ENCODE peak calls at places on chromosomes 13 and 19, in eight cellular contexts. One of them, this sample, is unnamed.

GRCh38 chr13:24187185-24187584 is 26.7 kb downstream of the SPATA13 start:
- DNase-seq in ovary: no peak
- DNase-seq in adrenal gland: peak
- DNase-seq in brain microvascular endothelial cell: peak
- DNase-seq in left lung: no peak
- DNase-seq in thyroid gland: no peak
- DNase-seq in PC-9: no peak
- DNase-seq in GM12878: no peak
- DNase-seq in this sample: no peak

GRCh38 chr19:2428756-2429711 is 1.6 kb upstream of the TIMM13 start:
- DNase-seq in ovary: no peak
- DNase-seq in adrenal gland: no peak
- DNase-seq in brain microvascular endothelial cell: no peak
- DNase-seq in left lung: peak
- DNase-seq in thyroid gland: no peak
- DNase-seq in PC-9: no peak
- DNase-seq in GM12878: no peak
- DNase-seq in this sample: no peak

GRCh38 chr13:50650478-50650877 is 193.0 kb downstream of the DLEU7 start:
- DNase-seq in ovary: no peak
- DNase-seq in adrenal gland: no peak
- DNase-seq in brain microvascular endothelial cell: no peak
- DNase-seq in left lung: no peak
- DNase-seq in thyroid gland: no peak
- DNase-seq in PC-9: no peak
- DNase-seq in GM12878: no peak
- DNase-seq in this sample: no peak

GRCh38 chr13:80374453-80374852 is 33.5 kb upstream of the SPRY2 start:
- DNase-seq in ovary: no peak
- DNase-seq in adrenal gland: no peak
- DNase-seq in brain microvascular endothelial cell: no peak
- DNase-seq in left lung: no peak
- DNase-seq in thyroid gland: no peak
- DNase-seq in PC-9: no peak
- DNase-seq in GM12878: no peak
- DNase-seq in this sample: peak

GRCh38 chr19:12055784-12056183 is 3.0 kb upstream of the ZNF878 start:
- DNase-seq in ovary: no peak
- DNase-seq in adrenal gland: no peak
- DNase-seq in brain microvascular endothelial cell: no peak
- DNase-seq in left lung: no peak
- DNase-seq in thyroid gland: no peak
- DNase-seq in PC-9: no peak
- DNase-seq in GM12878: no peak
- DNase-seq in this sample: no peak

GRCh38 chr13:91101436-91101835 is 246.1 kb upstream of the MIR17HG start:
- DNase-seq in ovary: no peak
- DNase-seq in adrenal gland: no peak
- DNase-seq in brain microvascular endothelial cell: no peak
- DNase-seq in left lung: no peak
- DNase-seq in thyroid gland: no peak
- DNase-seq in PC-9: no peak
- DNase-seq in GM12878: no peak
- DNase-seq in this sample: no peak

GRCh38 chr13:44870456-44870929 is 118.8 kb downstream of the NUFIP1 start:
- DNase-seq in ovary: no peak
- DNase-seq in adrenal gland: no peak
- DNase-seq in brain microvascular endothelial cell: no peak
- DNase-seq in left lung: no peak
- DNase-seq in thyroid gland: peak
- DNase-seq in PC-9: peak
- DNase-seq in GM12878: no peak
- DNase-seq in this sample: no peak

GRCh38 chr13:36752673-36753072 is 66.3 kb upstream of the RFXAP start:
- DNase-seq in ovary: no peak
- DNase-seq in adrenal gland: no peak
- DNase-seq in brain microvascular endothelial cell: no peak
- DNase-seq in left lung: no peak
- DNase-seq in thyroid gland: no peak
- DNase-seq in PC-9: no peak
- DNase-seq in GM12878: no peak
- DNase-seq in this sample: peak

GRCh38 chr19:17615889-17616685 is 60.6 kb downstream of the COLGALT1 start:
- DNase-seq in ovary: no peak
- DNase-seq in adrenal gland: no peak
- DNase-seq in brain microvascular endothelial cell: no peak
- DNase-seq in left lung: no peak
- DNase-seq in thyroid gland: no peak
- DNase-seq in PC-9: no peak
- DNase-seq in GM12878: no peak
- DNase-seq in this sample: no peak

GRCh38 chr19:46295401-46296308 is 1.2 kb upstream of the HIF3A start:
- DNase-seq in ovary: no peak
- DNase-seq in adrenal gland: no peak
- DNase-seq in brain microvascular endothelial cell: no peak
- DNase-seq in left lung: no peak
- DNase-seq in thyroid gland: no peak
- DNase-seq in PC-9: no peak
- DNase-seq in GM12878: no peak
- DNase-seq in this sample: no peak

DNA sequence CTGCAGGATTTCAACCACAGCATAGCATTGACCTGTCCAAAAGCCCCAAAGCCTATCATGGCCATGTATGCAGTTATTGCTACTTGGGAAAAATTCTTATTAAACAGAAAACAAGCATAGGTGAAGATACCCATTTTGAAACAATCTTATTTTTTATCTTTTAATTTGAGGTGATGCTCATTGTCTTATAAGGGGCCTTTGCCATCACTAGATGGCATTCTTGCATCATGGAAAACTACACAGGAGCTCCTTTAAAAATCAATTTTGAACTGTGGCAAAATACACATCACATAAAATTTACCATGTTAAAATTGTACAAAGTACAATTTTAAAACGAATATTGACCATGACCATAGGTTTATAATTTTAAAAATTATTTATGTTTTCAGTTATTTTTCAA is 38.9 kb upstream of the ZNF835 start:
- DNase-seq in ovary: no peak
- DNase-seq in adrenal gland: no peak
- DNase-seq in brain microvascular endothelial cell: no peak
- DNase-seq in left lung: no peak
- DNase-seq in thyroid gland: no peak
- DNase-seq in PC-9: no peak
- DNase-seq in GM12878: no peak
- DNase-seq in this sample: no peak
- TF ChIP-seq CTCF in ovary: no peak
- TF ChIP-seq CTCF in adrenal gland: no peak
- TF ChIP-seq CTCF in brain microvascular endothelial cell: no peak
- TF ChIP-seq CTCF in left lung: no peak
- TF ChIP-seq CTCF in thyroid gland: no peak
- TF ChIP-seq CTCF in PC-9: no peak
- TF ChIP-seq CTCF in GM12878: no peak
- TF ChIP-seq CTCF in this sample: no peak

DNA sequence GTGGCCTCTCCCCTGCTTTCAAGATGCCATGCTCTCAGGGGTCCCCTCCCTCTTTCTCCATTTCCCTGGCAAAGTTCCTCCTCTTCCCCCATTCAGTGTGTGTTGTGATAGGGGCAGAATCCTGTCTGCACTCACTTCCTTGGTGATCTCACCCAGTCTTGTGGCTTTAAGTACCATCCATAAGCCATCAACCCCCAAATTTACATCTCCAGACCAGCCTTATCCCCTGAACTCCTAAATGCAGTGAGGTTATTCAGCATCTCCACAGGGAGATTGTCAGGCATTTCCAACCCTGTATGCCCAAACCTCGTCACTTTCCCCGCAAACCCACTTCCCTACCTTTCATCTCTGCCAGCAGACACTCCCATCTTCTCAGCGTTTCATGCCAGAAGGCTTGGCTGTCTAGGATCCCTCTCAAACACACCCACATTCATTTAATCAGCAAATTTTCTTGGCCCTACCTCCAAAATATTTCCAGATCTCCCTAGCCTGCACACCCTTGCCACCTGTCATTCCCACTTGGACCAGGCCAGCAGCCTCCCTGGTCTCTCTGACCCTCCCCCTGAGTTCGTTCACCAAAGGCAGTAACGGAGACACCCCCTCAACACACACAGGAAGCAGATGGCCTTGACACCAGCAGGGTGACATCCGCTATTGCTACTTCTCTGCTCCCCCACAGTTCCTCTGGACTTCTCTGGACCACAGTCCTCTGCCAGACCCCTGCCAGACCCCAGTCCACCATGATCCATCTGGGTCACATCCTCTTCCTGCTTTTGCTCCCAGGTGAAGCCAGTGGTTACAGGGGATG is at the start of gene HCST:
- DNase-seq in ovary: no peak
- DNase-seq in adrenal gland: peak
- DNase-seq in brain microvascular endothelial cell: no peak
- DNase-seq in left lung: peak
- DNase-seq in thyroid gland: no peak
- DNase-seq in PC-9: no peak
- DNase-seq in GM12878: no peak
- DNase-seq in this sample: peak
- H3K4me3 ChIP-seq in ovary: no peak
- H3K4me3 ChIP-seq in adrenal gland: no peak
- H3K4me3 ChIP-seq in brain microvascular endothelial cell: peak
- H3K4me3 ChIP-seq in left lung: peak
- H3K4me3 ChIP-seq in thyroid gland: no peak
- H3K4me3 ChIP-seq in PC-9: peak
- H3K4me3 ChIP-seq in GM12878: peak
- H3K4me3 ChIP-seq in this sample: peak

DNA sequence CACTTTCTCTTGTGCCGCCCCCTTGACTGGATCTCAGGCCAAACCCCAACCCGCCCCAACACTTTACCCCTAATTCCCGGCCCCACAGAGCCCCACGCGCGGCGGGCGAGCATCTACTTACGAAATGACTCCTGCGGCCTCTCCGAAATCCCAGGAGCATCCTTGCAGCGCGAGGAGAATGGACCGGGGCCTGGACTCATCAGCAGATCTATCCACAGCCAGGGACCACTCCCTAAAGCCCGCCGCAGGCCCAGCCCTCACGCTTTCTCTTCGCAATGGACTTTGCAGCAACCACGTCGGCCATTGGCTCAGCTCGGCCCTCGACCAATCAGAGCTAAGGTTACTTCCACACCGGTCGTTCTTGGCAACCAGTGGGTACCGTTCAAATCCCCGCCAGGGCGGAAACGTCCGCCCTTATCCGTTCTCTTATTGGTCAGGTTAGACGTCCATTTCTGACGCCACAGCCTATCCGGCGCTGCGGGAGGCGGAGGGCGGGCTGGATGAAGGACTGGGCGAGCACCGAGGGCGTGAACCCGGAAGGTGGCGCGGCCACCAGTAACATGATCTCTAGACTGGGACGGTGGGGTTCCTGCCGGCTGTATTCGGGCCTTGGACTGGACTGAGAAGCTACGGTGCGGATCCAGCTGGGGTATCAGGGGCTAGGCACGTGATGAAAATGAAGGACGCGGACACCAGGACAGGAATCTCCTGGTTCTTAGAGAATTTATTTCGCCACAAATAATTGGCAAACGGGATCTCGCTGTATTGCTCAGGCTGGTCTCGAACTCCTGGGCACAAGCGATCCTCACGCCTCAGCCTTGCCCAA is at the start of the genes CEP89 and FAAP24:
- DNase-seq in ovary: peak
- DNase-seq in adrenal gland: peak
- DNase-seq in brain microvascular endothelial cell: peak
- DNase-seq in left lung: peak
- DNase-seq in thyroid gland: peak
- DNase-seq in PC-9: peak
- DNase-seq in GM12878: peak
- DNase-seq in this sample: peak
- TF ChIP-seq CTCF in ovary: no peak
- TF ChIP-seq CTCF in adrenal gland: no peak
- TF ChIP-seq CTCF in brain microvascular endothelial cell: peak
- TF ChIP-seq CTCF in left lung: no peak
- TF ChIP-seq CTCF in thyroid gland: no peak
- TF ChIP-seq CTCF in PC-9: no peak
- TF ChIP-seq CTCF in GM12878: no peak
- TF ChIP-seq CTCF in this sample: no peak

GRCh38 chr19:49338023-49338677 is 2.9 kb downstream of the CD37 start:
- DNase-seq in ovary: peak
- DNase-seq in adrenal gland: no peak
- DNase-seq in brain microvascular endothelial cell: no peak
- DNase-seq in left lung: no peak
- DNase-seq in thyroid gland: no peak
- DNase-seq in PC-9: no peak
- DNase-seq in GM12878: no peak
- DNase-seq in this sample: no peak
- H3K4me3 ChIP-seq in ovary: peak
- H3K4me3 ChIP-seq in adrenal gland: no peak
- H3K4me3 ChIP-seq in brain microvascular endothelial cell: no peak
- H3K4me3 ChIP-seq in left lung: no peak
- H3K4me3 ChIP-seq in thyroid gland: no peak
- H3K4me3 ChIP-seq in PC-9: no peak
- H3K4me3 ChIP-seq in GM12878: no peak
- H3K4me3 ChIP-seq in this sample: no peak

GRCh38 chr19:53388904-53389303 is 6.0 kb upstream of the ZNF765 start:
- DNase-seq in ovary: no peak
- DNase-seq in adrenal gland: no peak
- DNase-seq in brain microvascular endothelial cell: no peak
- DNase-seq in left lung: no peak
- DNase-seq in thyroid gland: no peak
- DNase-seq in PC-9: no peak
- DNase-seq in GM12878: no peak
- DNase-seq in this sample: peak

GRCh38 chr19:53394974-53395839 is at the start of gene ZNF765:
- DNase-seq in ovary: peak
- DNase-seq in adrenal gland: peak
- DNase-seq in brain microvascular endothelial cell: peak
- DNase-seq in left lung: peak
- DNase-seq in thyroid gland: peak
- DNase-seq in PC-9: peak
- DNase-seq in GM12878: peak
- DNase-seq in this sample: peak

GRCh38 chr19:53389591-53390377 is 5.2 kb upstream of the ZNF765 start:
- DNase-seq in ovary: peak
- DNase-seq in adrenal gland: no peak
- DNase-seq in brain microvascular endothelial cell: no peak
- DNase-seq in left lung: no peak
- DNase-seq in thyroid gland: peak
- DNase-seq in PC-9: no peak
- DNase-seq in GM12878: no peak
- DNase-seq in this sample: no peak

DNA sequence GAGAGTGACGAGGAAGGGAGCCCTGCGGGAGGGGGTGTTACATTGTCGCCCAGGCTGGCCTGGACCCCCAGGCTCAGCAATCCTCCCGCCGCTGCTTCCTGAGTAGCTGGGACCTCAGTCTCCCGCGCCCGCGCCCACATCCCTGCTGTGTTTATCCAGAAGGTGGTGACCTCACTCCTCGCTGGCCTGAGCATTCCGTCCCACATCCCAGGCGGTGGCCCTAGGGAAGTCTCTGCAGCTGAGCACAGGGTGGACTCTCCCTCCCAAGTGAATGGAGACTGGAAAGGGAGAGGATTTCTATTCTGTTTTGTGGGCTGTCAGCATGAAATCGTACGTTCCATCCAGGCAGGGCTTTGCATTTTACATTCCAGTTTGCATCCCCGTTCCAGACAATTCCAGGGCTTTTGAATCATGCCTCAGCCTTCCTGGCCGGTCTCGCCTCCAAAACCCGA is 401 bp upstream of the ZNF765 start:
- DNase-seq in ovary: peak
- DNase-seq in adrenal gland: peak
- DNase-seq in brain microvascular endothelial cell: no peak
- DNase-seq in left lung: peak
- DNase-seq in thyroid gland: peak
- DNase-seq in PC-9: no peak
- DNase-seq in GM12878: peak
- DNase-seq in this sample: no peak
- TF ChIP-seq CTCF in ovary: no peak
- TF ChIP-seq CTCF in adrenal gland: no peak
- TF ChIP-seq CTCF in brain microvascular endothelial cell: no peak
- TF ChIP-seq CTCF in left lung: no peak
- TF ChIP-seq CTCF in thyroid gland: no peak
- TF ChIP-seq CTCF in PC-9: peak
- TF ChIP-seq CTCF in GM12878: no peak
- TF ChIP-seq CTCF in this sample: no peak